ENCODE peak calls at places on chromosomes 6 and 20, in five cellular contexts. One of them, this sample, is unnamed.

GRCh38 chr6:149254241-149254640 is 63.3 kb upstream of the TAB2 start:
- DNase-seq in epithelial cell of prostate: no peak
- DNase-seq in substantia nigra: no peak
- DNase-seq in fibroblast of lung: no peak
- DNase-seq in RWPE1: no peak
- DNase-seq in this sample: no peak

GRCh38 chr20:58665606-58666005 is 14.5 kb downstream of the STX16 start:
- DNase-seq in fibroblast of lung: peak; percentile 66
- DNase-seq in epithelial cell of prostate: no peak
- DNase-seq in substantia nigra: no peak
- DNase-seq in RWPE1: no peak
- DNase-seq in this sample: no peak

GRCh38 chr20:21225215-21225947 is 77.8 kb upstream of the XRN2 start:
- DNase-seq in substantia nigra: no peak
- DNase-seq in fibroblast of lung: no peak
- DNase-seq in epithelial cell of prostate: no peak
- DNase-seq in RWPE1: no peak
- DNase-seq in this sample: no peak

GRCh38 chr6:149887343-149887742 is 10.6 kb downstream of the RAET1E start:
- DNase-seq in substantia nigra: no peak
- DNase-seq in epithelial cell of prostate: peak; percentile 92
- DNase-seq in RWPE1: peak; percentile 86
- DNase-seq in fibroblast of lung: peak; percentile 57
- DNase-seq in this sample: no peak

GRCh38 chr6:24876496-24877465 is 59.0 kb downstream of the RIPOR2 start:
- DNase-seq in fibroblast of lung: no peak
- DNase-seq in RWPE1: no peak
- DNase-seq in epithelial cell of prostate: no peak
- DNase-seq in substantia nigra: no peak
- DNase-seq in this sample: no peak

GRCh38 chr6:4612636-4613171 is 163.5 kb upstream of the CDYL start:
- DNase-seq in epithelial cell of prostate: no peak
- DNase-seq in RWPE1: no peak
- DNase-seq in substantia nigra: no peak
- DNase-seq in fibroblast of lung: no peak
- DNase-seq in this sample: no peak

GRCh38 chr20:24735263-24735662 is 213.8 kb upstream of the CST7 start:
- DNase-seq in RWPE1: no peak
- DNase-seq in epithelial cell of prostate: no peak
- DNase-seq in substantia nigra: no peak
- DNase-seq in fibroblast of lung: peak; percentile 22
- DNase-seq in this sample: no peak

GRCh38 chr6:606829-607379 is 50.0 kb downstream of the HUS1B start:
- DNase-seq in RWPE1: no peak
- DNase-seq in fibroblast of lung: no peak
- DNase-seq in substantia nigra: no peak
- DNase-seq in epithelial cell of prostate: no peak
- DNase-seq in this sample: no peak

GRCh38 chr6:158926429-158926828 is 73.6 kb downstream of the RSPH3 start:
- DNase-seq in RWPE1: no peak
- DNase-seq in epithelial cell of prostate: peak; percentile 69
- DNase-seq in fibroblast of lung: peak; percentile 87
- DNase-seq in substantia nigra: no peak
- DNase-seq in this sample: no peak

GRCh38 chr20:58436868-58437645 is 48.0 kb downstream of the VAPB start:
- DNase-seq in fibroblast of lung: no peak
- DNase-seq in substantia nigra: no peak
- DNase-seq in RWPE1: no peak
- DNase-seq in epithelial cell of prostate: no peak
- DNase-seq in this sample: no peak

GRCh38 chr6:20202070-20202658 is 10.1 kb downstream of the MBOAT1 start:
- DNase-seq in RWPE1: peak; percentile 57
- DNase-seq in substantia nigra: no peak
- DNase-seq in fibroblast of lung: peak; percentile 64
- DNase-seq in epithelial cell of prostate: peak; percentile 60
- DNase-seq in this sample: peak; percentile 72

GRCh38 chr6:70823651-70824050 is 133.2 kb downstream of the B3GAT2 start:
- DNase-seq in RWPE1: no peak
- DNase-seq in substantia nigra: no peak
- DNase-seq in fibroblast of lung: no peak
- DNase-seq in epithelial cell of prostate: no peak
- DNase-seq in this sample: no peak

GRCh38 chr6:105995403-105995699 is 90.8 kb upstream of the PRDM1 start:
- DNase-seq in substantia nigra: no peak
- DNase-seq in epithelial cell of prostate: no peak
- DNase-seq in fibroblast of lung: no peak
- DNase-seq in RWPE1: no peak
- DNase-seq in this sample: no peak

GRCh38 chr20:6767536-6768227 is at the start of gene BMP2:
- DNase-seq in substantia nigra: peak; percentile 53
- DNase-seq in epithelial cell of prostate: no peak
- DNase-seq in RWPE1: peak; percentile 52
- DNase-seq in fibroblast of lung: peak; percentile 75
- DNase-seq in this sample: no peak

GRCh38 chr6:87110639-87111038 is 15.7 kb upstream of the CGA start:
- DNase-seq in epithelial cell of prostate: no peak
- DNase-seq in substantia nigra: no peak
- DNase-seq in RWPE1: no peak
- DNase-seq in fibroblast of lung: no peak
- DNase-seq in this sample: no peak

GRCh38 chr6:57123111-57123510 is 33.1 kb downstream of the ZNF451 start:
- DNase-seq in epithelial cell of prostate: no peak
- DNase-seq in RWPE1: no peak
- DNase-seq in substantia nigra: no peak
- DNase-seq in fibroblast of lung: no peak
- DNase-seq in this sample: no peak

GRCh38 chr6:87196275-87196842 is 41.0 kb downstream of the ZNF292 start:
- DNase-seq in fibroblast of lung: peak; percentile 16
- DNase-seq in substantia nigra: no peak
- DNase-seq in RWPE1: no peak
- DNase-seq in epithelial cell of prostate: no peak
- DNase-seq in this sample: no peak

GRCh38 chr20:60138263-60139127 is 180.3 kb downstream of the CDH26 start:
- DNase-seq in epithelial cell of prostate: no peak
- DNase-seq in fibroblast of lung: peak; percentile 27
- DNase-seq in substantia nigra: peak; percentile 3
- DNase-seq in RWPE1: peak; percentile 55
- DNase-seq in this sample: no peak

GRCh38 chr6:45630801-45631200 is 253.1 kb upstream of the SUPT3H start:
- DNase-seq in fibroblast of lung: no peak
- DNase-seq in substantia nigra: no peak
- DNase-seq in epithelial cell of prostate: no peak
- DNase-seq in RWPE1: no peak
- DNase-seq in this sample: no peak

GRCh38 chr6:89037156-89037900 is 43.2 kb upstream of the PNRC1 start:
- DNase-seq in RWPE1: no peak
- DNase-seq in fibroblast of lung: no peak
- DNase-seq in epithelial cell of prostate: peak; percentile 79
- DNase-seq in substantia nigra: no peak
- DNase-seq in this sample: no peak

GRCh38 chr6:168377481-168377850 is 57.9 kb upstream of the DACT2 start:
- DNase-seq in RWPE1: no peak
- DNase-seq in epithelial cell of prostate: no peak
- DNase-seq in substantia nigra: no peak
- DNase-seq in fibroblast of lung: no peak
- DNase-seq in this sample: no peak

GRCh38 chr20:19211661-19212523 is 550 bp upstream of the SLC24A3 start:
- DNase-seq in fibroblast of lung: peak; percentile 2
- DNase-seq in substantia nigra: no peak
- DNase-seq in RWPE1: no peak
- DNase-seq in epithelial cell of prostate: no peak
- DNase-seq in this sample: no peak

GRCh38 chr20:2688041-2688591 is 4.5 kb upstream of the EBF4 start:
- DNase-seq in epithelial cell of prostate: no peak
- DNase-seq in substantia nigra: peak; percentile 28
- DNase-seq in fibroblast of lung: peak; percentile 16
- DNase-seq in RWPE1: no peak
- DNase-seq in this sample: peak; percentile 67

GRCh38 chr20:51354769-51355319 is 187.7 kb downstream of the NFATC2 start:
- DNase-seq in substantia nigra: no peak
- DNase-seq in RWPE1: no peak
- DNase-seq in fibroblast of lung: peak; percentile 83
- DNase-seq in epithelial cell of prostate: no peak
- DNase-seq in this sample: no peak

GRCh38 chr20:7790189-7790588 is 150.1 kb downstream of the HAO1 start:
- DNase-seq in epithelial cell of prostate: no peak
- DNase-seq in substantia nigra: no peak
- DNase-seq in fibroblast of lung: peak; percentile 78
- DNase-seq in RWPE1: no peak
- DNase-seq in this sample: no peak

GRCh38 chr20:43961116-43961515 is 46.5 kb downstream of the TOX2 start:
- DNase-seq in substantia nigra: no peak
- DNase-seq in fibroblast of lung: no peak
- DNase-seq in epithelial cell of prostate: no peak
- DNase-seq in RWPE1: no peak
- DNase-seq in this sample: no peak

GRCh38 chr20:43959079-43959919 is 44.6 kb downstream of the TOX2 start:
- DNase-seq in RWPE1: no peak
- DNase-seq in fibroblast of lung: peak; percentile 53
- DNase-seq in substantia nigra: no peak
- DNase-seq in epithelial cell of prostate: no peak
- DNase-seq in this sample: no peak

GRCh38 chr20:43960231-43960630 is 45.6 kb downstream of the TOX2 start:
- DNase-seq in fibroblast of lung: no peak
- DNase-seq in RWPE1: no peak
- DNase-seq in substantia nigra: no peak
- DNase-seq in epithelial cell of prostate: no peak
- DNase-seq in this sample: no peak

GRCh38 chr20:43958626-43959025 is 44.0 kb downstream of the TOX2 start:
- DNase-seq in fibroblast of lung: no peak
- DNase-seq in RWPE1: no peak
- DNase-seq in substantia nigra: no peak
- DNase-seq in epithelial cell of prostate: no peak
- DNase-seq in this sample: no peak

GRCh38 chr20:43959920-43960227 is 45.2 kb downstream of the TOX2 start:
- DNase-seq in fibroblast of lung: no peak
- DNase-seq in RWPE1: no peak
- DNase-seq in substantia nigra: no peak
- DNase-seq in epithelial cell of prostate: no peak
- DNase-seq in this sample: no peak
- H3K27ac ChIP-seq in fibroblast of lung: no peak overlapping the region
- H3K27ac ChIP-seq in RWPE1: no peak overlapping the region
- H3K27ac ChIP-seq in substantia nigra: no peak overlapping the region
- H3K27ac ChIP-seq in epithelial cell of prostate: no peak overlapping the region
- H3K27ac ChIP-seq in this sample: no peak overlapping the region

GRCh38 chr6:13696226-13696625 is 15.4 kb downstream of the RANBP9 start:
- DNase-seq in epithelial cell of prostate: no peak
- DNase-seq in substantia nigra: no peak
- DNase-seq in RWPE1: no peak
- DNase-seq in fibroblast of lung: peak; percentile 89
- DNase-seq in this sample: no peak

GRCh38 chr6:13700232-13700631 is 11.4 kb downstream of the RANBP9 start:
- DNase-seq in RWPE1: no peak
- DNase-seq in substantia nigra: no peak
- DNase-seq in fibroblast of lung: no peak
- DNase-seq in epithelial cell of prostate: no peak
- DNase-seq in this sample: no peak

GRCh38 chr6:13698715-13699114 is 12.9 kb downstream of the RANBP9 start:
- DNase-seq in epithelial cell of prostate: no peak
- DNase-seq in RWPE1: no peak
- DNase-seq in fibroblast of lung: no peak
- DNase-seq in substantia nigra: no peak
- DNase-seq in this sample: no peak

GRCh38 chr6:13695217-13695616 is 16.4 kb downstream of the RANBP9 start:
- DNase-seq in RWPE1: no peak
- DNase-seq in epithelial cell of prostate: no peak
- DNase-seq in substantia nigra: no peak
- DNase-seq in fibroblast of lung: peak; percentile 49
- DNase-seq in this sample: no peak

GRCh38 chr6:13697857-13698256 is 13.8 kb downstream of the RANBP9 start:
- DNase-seq in epithelial cell of prostate: no peak
- DNase-seq in RWPE1: no peak
- DNase-seq in fibroblast of lung: no peak
- DNase-seq in substantia nigra: no peak
- DNase-seq in this sample: no peak
- H3K27ac ChIP-seq in epithelial cell of prostate: no peak overlapping the region
- H3K27ac ChIP-seq in RWPE1: no peak overlapping the region
- H3K27ac ChIP-seq in fibroblast of lung: no peak overlapping the region
- H3K27ac ChIP-seq in substantia nigra: no peak overlapping the region
- H3K27ac ChIP-seq in this sample: no peak overlapping the region

DNA sequence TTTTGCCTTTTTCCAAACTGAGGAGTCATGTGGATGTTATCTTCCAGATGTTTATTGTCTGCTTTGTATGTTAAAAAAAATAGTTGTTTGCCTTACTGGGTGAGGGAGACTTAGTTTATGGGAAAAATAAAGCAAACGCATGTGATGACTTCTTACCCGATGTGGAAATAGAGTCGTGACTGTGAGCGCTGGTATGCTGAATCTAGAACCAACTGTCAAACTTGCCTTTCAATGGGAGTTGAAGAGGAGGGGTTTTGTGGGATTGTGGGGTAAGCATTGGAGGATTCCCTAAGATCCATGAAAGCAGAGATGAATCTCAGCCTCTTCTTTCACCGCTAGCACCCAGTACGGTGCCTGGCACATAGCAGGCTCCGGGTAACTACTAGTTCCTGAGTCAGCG is 5.4 kb downstream of the DCBLD1 start:
- DNase-seq in epithelial cell of prostate: no peak
- DNase-seq in RWPE1: no peak
- DNase-seq in fibroblast of lung: no peak
- DNase-seq in substantia nigra: no peak
- DNase-seq in this sample: no peak
- H3K27ac ChIP-seq in epithelial cell of prostate: no peak overlapping the region
- H3K27ac ChIP-seq in RWPE1: peak overlapping the region; percentile 46
- H3K27ac ChIP-seq in fibroblast of lung: peak overlapping the region; percentile 51
- H3K27ac ChIP-seq in substantia nigra: no peak overlapping the region
- H3K27ac ChIP-seq in this sample: no peak overlapping the region

GRCh38 chr20:41135187-41135887 is 2.0 kb upstream of the PLCG1 start:
- DNase-seq in epithelial cell of prostate: no peak
- DNase-seq in fibroblast of lung: no peak
- DNase-seq in RWPE1: peak; percentile 67
- DNase-seq in substantia nigra: peak; percentile 17
- DNase-seq in this sample: peak; percentile 35

GRCh38 chr20:41134362-41135186 is 2.8 kb upstream of the PLCG1 start:
- DNase-seq in epithelial cell of prostate: no peak
- DNase-seq in fibroblast of lung: no peak
- DNase-seq in substantia nigra: no peak
- DNase-seq in RWPE1: no peak
- DNase-seq in this sample: no peak

GRCh38 chr20:41136336-41136694 is 1.0 kb upstream of the PLCG1 start:
- DNase-seq in fibroblast of lung: no peak
- DNase-seq in epithelial cell of prostate: no peak
- DNase-seq in substantia nigra: no peak
- DNase-seq in RWPE1: peak; percentile 35
- DNase-seq in this sample: no peak

GRCh38 chr20:41136695-41137411 is 490 bp upstream of the PLCG1 start:
- DNase-seq in fibroblast of lung: peak; percentile 80
- DNase-seq in RWPE1: peak; percentile 99
- DNase-seq in epithelial cell of prostate: peak; percentile 37
- DNase-seq in substantia nigra: peak; percentile 91
- DNase-seq in this sample: peak; percentile 56

DNA sequence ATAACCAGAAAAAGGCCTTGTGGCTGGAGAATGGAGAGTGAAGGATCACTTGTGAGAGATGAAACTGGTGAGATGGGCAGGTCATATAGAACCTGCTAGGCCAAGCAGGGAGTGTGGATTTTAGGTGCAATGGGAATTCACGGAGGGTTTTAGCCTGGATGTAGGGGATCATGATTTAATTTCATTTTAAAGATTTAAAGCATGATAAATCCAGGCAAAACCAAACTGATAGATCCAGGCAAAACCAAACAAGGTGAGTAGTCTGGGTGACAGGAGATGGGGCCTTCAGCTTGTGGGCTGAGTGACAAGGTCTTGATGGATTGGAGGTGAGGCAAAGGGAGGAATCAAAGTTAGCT is 1.5 kb upstream of the PLCG1 start:
- DNase-seq in epithelial cell of prostate: no peak
- DNase-seq in substantia nigra: no peak
- DNase-seq in fibroblast of lung: no peak
- DNase-seq in RWPE1: no peak
- DNase-seq in this sample: no peak
- H3K27ac ChIP-seq in epithelial cell of prostate: peak overlapping the region; percentile 76
- H3K27ac ChIP-seq in substantia nigra: no peak overlapping the region
- H3K27ac ChIP-seq in fibroblast of lung: no peak overlapping the region
- H3K27ac ChIP-seq in RWPE1: peak overlapping the region; percentile 91
- H3K27ac ChIP-seq in this sample: no peak overlapping the region